ENCODE peak calls at places on chromosomes 11 and 22, in nine cellular contexts. V is T-cell; P is RCC 7860; O is activated effector memory CD4-positive, alpha-beta T cell treated with anti-CD3 and anti-CD28 coated beads, Interleukin-2, amount 50 U/mL, for 16 hours; W is frontal cortex; E is AG08396; J is PC-9; N is myocyte; F is astrocyte of the hippocampus. X is an unnamed sample.

GRCh38 chr22:30223303-30223702 is 23.3 kb downstream of the LIF start:
- DNase-seq in V (no peak), F (no peak), P (no peak), O (no peak), E (no peak), J (no peak), N (no peak), W (no peak), X (peak)

GRCh38 chr11:69085490-69086095 is 36.9 kb downstream of the TPCN2 start:
- DNase-seq in V (no peak), N (no peak), F (no peak), E (no peak), O (no peak), J (no peak), W (no peak), P (no peak), X (no peak)

GRCh38 chr11:22787565-22788162 is 41.9 kb downstream of the SVIP start:
- DNase-seq in J (no peak), F (peak), O (no peak), V (peak), E (peak), W (peak), N (peak), P (peak), X (peak)

GRCh38 chr22:23068096-23068831 is 2.1 kb upstream of the GNAZ start:
- DNase-seq in O (peak), N (no peak), J (no peak), E (no peak), P (no peak), F (no peak), W (no peak), V (no peak), X (no peak)

GRCh38 chr22:40603088-40603605 is 33.4 kb downstream of the MRTFA start:
- DNase-seq in O (no peak), N (peak), V (no peak), F (peak), P (peak), J (peak), E (peak), W (no peak), X (peak)

GRCh38 chr11:76918941-76919386 is 58.2 kb downstream of the ACER3 start:
- DNase-seq in F (peak), P (peak), J (peak), W (peak), N (peak), O (no peak), E (peak), V (no peak), X (peak)

GRCh38 chr11:93537767-93538261 is 5.4 kb downstream of the SMCO4 start:
- DNase-seq in V (no peak), E (peak), F (no peak), P (no peak), J (no peak), O (no peak), W (peak), N (no peak), X (peak)

GRCh38 chr11:69487849-69488542 is 6.5 kb downstream of the LINC01488 start:
- DNase-seq in W (no peak), O (no peak), E (no peak), F (no peak), J (no peak), V (no peak), P (no peak), N (no peak), X (no peak)